ENCODE peak calls at places on chromosomes 3 and 15, in ten cellular contexts. M is HTR-8/SVneo; R is stimulated activated CD4-positive, alpha-beta T cell treated with anti-CD3 and anti-CD28 coated beads, Interleukin-15, amount 100 ng/mL, for 1 hour; H is breast epithelium; T is HFF-Myc; U is activated CD4-positive, alpha-beta T cell treated with anti-CD3 and anti-CD28 coated beads for 4 hours; P is kidney tubule cell; O is posterior vena cava; L is mesothelial cell of epicardium; N is iPS DF 19.7. X is an unnamed sample.

GRCh38 chr3:135238201-135238600 is 443.1 kb downstream of the EPHB1 start:
- DNase-seq in M (no peak), R (no peak), H (no peak), T (no peak), U (no peak), P (no peak), O (no peak), L (no peak), N (no peak), X (no peak)

GRCh38 chr3:105747056-105747455 is 121.8 kb downstream of the CBLB start:
- DNase-seq in M (no peak), R (no peak), H (no peak), T (no peak), U (no peak), P (peak), O (no peak), L (no peak), N (no peak), X (no peak)

GRCh38 chr3:144670560-144670959 is 698.9 kb downstream of the DIPK2A start:
- DNase-seq in M (no peak), R (no peak), H (no peak), T (no peak), U (no peak), P (no peak), O (no peak), L (no peak), N (no peak), X (no peak)

GRCh38 chr3:72265250-72265649 is 480.3 kb upstream of the PROK2 start:
- DNase-seq in M (no peak), R (no peak), H (no peak), T (no peak), U (no peak), P (peak), O (no peak), L (no peak), N (no peak), X (no peak)

GRCh38 chr3:123728014-123728413 is 143.2 kb upstream of the HACD2 start:
- DNase-seq in M (no peak), R (no peak), H (no peak), T (no peak), U (no peak), P (no peak), O (no peak), L (no peak), N (no peak), X (peak)

GRCh38 chr3:160747437-160747836 is 8.6 kb upstream of the PPM1L start:
- DNase-seq in M (no peak), R (no peak), H (no peak), T (no peak), U (no peak), P (no peak), O (no peak), L (no peak), N (no peak), X (no peak)

GRCh38 chr3:24604215-24604614 is 109.6 kb upstream of the THRB start:
- DNase-seq in M (no peak), R (no peak), H (no peak), T (no peak), U (no peak), P (no peak), O (no peak), L (no peak), N (no peak), X (no peak)

GRCh38 chr15:42694398-42694797 is 42.5 kb downstream of the CDAN1 start:
- DNase-seq in M (no peak), R (no peak), H (no peak), T (no peak), U (no peak), P (no peak), O (no peak), L (peak), N (no peak), X (no peak)